ENCODE peak calls at places on chromosomes 2 and 18, in four cellular contexts. V is GM23248, J is fibroblast of pulmonary artery, K is fibroblast of lung. C is an unnamed sample.

GRCh38 chr18:5097116-5097703 is 99.8 kb downstream of the AKAIN1 start:
- DNase-seq in K (no peak), J (no peak), V (peak), C (no peak)

GRCh38 chr18:47100214-47100831 is 50.0 kb downstream of the HDHD2 start:
- DNase-seq in V (peak), J (peak), K (peak), C (peak)

GRCh38 chr18:31241900-31242409 is 76.0 kb upstream of the DSG1 start:
- DNase-seq in K (peak), J (peak), V (no peak), C (no peak)

GRCh38 chr2:224366269-224366668 is 35.6 kb downstream of the FAM124B start:
- DNase-seq in J (peak), K (no peak), V (peak), C (peak)

GRCh38 chr2:96505231-96505889 is at the start of gene NEURL3:
- DNase-seq in J (peak), K (peak), V (peak), C (peak)

GRCh38 chr2:194826241-194826640 is 830.8 kb upstream of the SLC39A10 start:
- DNase-seq in K (peak), J (peak), V (no peak), C (peak)

GRCh38 chr2:233142355-233142897 is 82.3 kb downstream of the INPP5D start:
- DNase-seq in V (no peak), J (no peak), K (no peak), C (no peak)

GRCh38 chr2:199469514-199470360 is 12.0 kb upstream of the SATB2 start:
- DNase-seq in V (no peak), J (no peak), K (no peak), C (no peak)

GRCh38 chr2:147843421-147843863 is 1.4 kb upstream of the ACVR2A start:
- DNase-seq in K (no peak), V (no peak), J (no peak), C (no peak)

GRCh38 chr2:240520143-240520973 is 37.4 kb downstream of the ANKMY1 start:
- DNase-seq in K (no peak), V (peak), J (no peak), C (no peak)

GRCh38 chr2:233426619-233427342 is 72.5 kb downstream of the DGKD start:
- DNase-seq in J (peak), K (peak), V (peak), C (peak)

GRCh38 chr18:32271649-32272324 is 81.9 kb downstream of the MEP1B start:
- DNase-seq in V (peak), K (peak), J (peak), C (peak)

GRCh38 chr2:212107989-212108388 is 430.6 kb downstream of the ERBB4 start:
- DNase-seq in K (no peak), J (no peak), V (no peak), C (no peak)

GRCh38 chr2:240936106-240936505 is 30.0 kb downstream of the CROCC2 start:
- DNase-seq in K (no peak), J (no peak), V (no peak), C (no peak)

GRCh38 chr2:57139179-57139578 is 907.4 kb upstream of the VRK2 start:
- DNase-seq in K (no peak), V (no peak), J (no peak), C (no peak)

GRCh38 chr2:11610624-11611242 is 59.3 kb downstream of the NTSR2 start:
- DNase-seq in K (no peak), J (no peak), V (no peak), C (no peak)

GRCh38 chr2:207290833-207291232 is 125.1 kb upstream of the KLF7 start:
- DNase-seq in K (no peak), J (no peak), V (no peak), C (no peak)

GRCh38 chr2:143759455-143759854 is 630.2 kb downstream of the ARHGAP15 start:
- DNase-seq in K (no peak), J (no peak), V (no peak), C (no peak)

GRCh38 chr2:118874324-118874723 is 26.9 kb upstream of the EN1 start:
- DNase-seq in J (no peak), V (no peak), K (no peak), C (no peak)

GRCh38 chr2:1868683-1869141 is 124.4 kb upstream of the PXDN start:
- DNase-seq in V (no peak), K (no peak), J (no peak), C (no peak)

GRCh38 chr18:75898666-75899065 is 471.2 kb upstream of the SMIM21 start:
- DNase-seq in V (no peak), J (no peak), K (no peak), C (no peak)

GRCh38 chr2:223315813-223316212 is 263.8 kb downstream of the KCNE4 start:
- DNase-seq in J (no peak), V (peak), K (peak), C (peak)

GRCh38 chr2:287471-287885 is 413 bp downstream of the ALKAL2 start:
- DNase-seq in V (peak), K (peak), J (peak), C (peak)

GRCh38 chr2:234366891-234367290 is 130.0 kb downstream of the ARL4C start:
- DNase-seq in K (no peak), V (peak), J (peak), C (peak)

GRCh38 chr2:178978667-178979066 is 71.3 kb downstream of the CCDC141 start:
- DNase-seq in K (no peak), V (no peak), J (no peak), C (no peak)

GRCh38 chr2:62198237-62198633 is 2.3 kb downstream of the B3GNT2 start:
- DNase-seq in K (no peak), J (no peak), V (no peak), C (no peak)
- H3K4me3 ChIP-seq in K (peak), J (peak), V (peak), C (no peak)

GRCh38 chr2:218983263-218983970 is 1.6 kb downstream of the FEV start:
- DNase-seq in J (no peak), K (no peak), V (no peak), C (no peak)

GRCh38 chr2:218980800-218981389 is 4.1 kb downstream of the FEV start:
- DNase-seq in V (peak), J (no peak), K (no peak), C (no peak)

GRCh38 chr2:218982312-218983262 is 2.4 kb downstream of the FEV start:
- DNase-seq in J (no peak), V (no peak), K (no peak), C (no peak)

GRCh38 chr2:218979846-218980738 is 4.9 kb downstream of the FEV start:
- DNase-seq in J (peak), K (peak), V (peak), C (peak)

DNA sequence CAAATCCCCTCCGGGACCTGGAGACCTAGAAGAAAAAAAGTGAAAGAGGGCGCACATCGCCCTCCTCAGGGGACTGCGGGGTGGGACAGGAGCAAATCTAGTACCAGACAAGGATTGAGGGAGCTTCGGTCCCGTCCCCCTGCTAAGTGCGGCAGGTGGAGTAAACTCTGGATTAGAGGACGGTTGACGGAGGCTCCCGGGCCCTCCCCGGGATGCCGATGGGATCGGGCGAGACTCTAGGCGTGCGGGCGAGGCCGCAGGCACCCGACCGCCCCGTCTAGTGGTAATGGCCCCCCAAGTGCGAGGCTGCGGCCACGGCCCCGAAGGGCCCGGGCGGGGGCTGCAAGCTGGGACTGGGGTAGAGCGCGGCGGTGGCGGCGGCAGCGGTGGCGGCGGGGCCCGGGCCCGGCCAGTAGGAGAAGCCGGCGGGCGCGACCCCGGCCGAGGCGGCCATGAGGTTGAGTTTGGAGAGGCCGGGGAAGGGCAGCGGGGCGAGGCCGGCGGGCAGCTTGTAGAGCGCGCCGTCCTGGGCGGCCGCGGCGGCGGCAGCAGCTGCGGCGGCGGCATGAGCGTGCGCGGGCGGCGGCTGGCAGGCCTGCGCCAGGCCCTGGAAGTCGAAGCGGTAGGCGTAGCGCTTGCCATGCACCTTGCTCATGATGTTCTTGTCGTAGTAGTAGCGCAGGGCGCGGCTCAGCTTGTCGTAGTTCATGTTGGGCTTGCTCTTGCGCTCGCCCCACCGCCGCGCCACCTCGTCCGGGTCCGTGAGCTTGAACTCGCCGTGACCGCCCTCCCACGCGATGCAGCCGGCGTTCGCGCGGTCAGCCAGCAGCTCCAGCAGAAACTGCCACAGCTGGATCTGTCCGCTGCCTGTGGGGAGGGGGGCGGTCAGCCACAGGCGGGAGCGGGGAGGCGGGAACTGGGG is 3.3 kb downstream of the FEV start:
- DNase-seq in J (peak), K (peak), V (peak), C (no peak)
- H3K4me3 ChIP-seq in J (no peak), K (no peak), V (no peak), C (no peak)

DNA sequence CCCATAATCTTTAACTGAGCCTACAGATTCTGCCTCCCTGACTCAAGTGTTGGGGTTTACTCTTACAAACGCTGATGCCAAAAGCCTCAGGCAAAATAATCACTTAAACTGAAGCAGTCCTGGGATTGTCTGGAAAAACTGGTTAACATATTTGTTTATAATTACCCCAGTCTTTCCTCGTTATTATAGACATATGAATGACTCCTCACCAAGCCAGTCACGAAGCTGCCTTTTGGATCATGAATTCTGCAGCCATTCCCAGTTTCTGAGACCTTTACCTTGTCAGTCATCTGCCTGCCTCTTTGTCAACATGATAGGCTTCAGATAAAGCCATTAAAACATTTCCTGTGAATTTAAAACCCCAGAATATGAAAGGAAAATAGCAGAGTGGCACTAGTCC is 46.4 kb downstream of the MREG start:
- DNase-seq in V (no peak), K (no peak), J (no peak), C (no peak)
- H3K4me3 ChIP-seq in V (no peak), K (no peak), J (no peak), C (no peak)

DNA sequence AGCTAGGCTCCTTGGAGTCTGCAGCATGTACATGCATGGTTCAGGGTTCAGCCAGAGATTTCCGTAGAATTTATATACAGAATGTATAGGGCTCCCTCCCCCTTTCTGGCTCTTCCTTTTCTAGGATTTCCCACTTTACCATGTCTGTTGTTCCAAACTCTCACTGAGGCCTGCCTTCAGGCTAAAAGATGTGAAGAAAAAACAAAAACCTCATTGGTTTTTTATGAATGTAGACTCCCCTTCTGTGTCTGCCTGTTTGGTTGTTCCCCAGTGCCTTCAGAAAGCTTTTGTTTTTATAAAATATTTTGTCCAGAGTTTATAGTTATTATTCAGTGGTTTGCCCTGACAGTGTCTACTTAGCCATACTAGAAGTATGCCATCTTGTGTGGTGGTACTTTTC is 3.6 kb downstream of the NDUFV2 start:
- DNase-seq in J (no peak), V (no peak), K (no peak), C (no peak)
- H3K4me3 ChIP-seq in J (no peak), V (peak), K (peak), C (no peak)

C was measured in fibroblast of mammary gland.